ENCODE peak calls at places on chromosomes 2 and 18, in seven cellular contexts. One of them, this sample, is unnamed.

GRCh38 chr18:13175754-13176210 is 42.8 kb upstream of the LDLRAD4 start:
- DNase-seq in WERI-Rb-1: no peak
- DNase-seq in CD4-positive, CD25-positive, alpha-beta regulatory T cell: no peak
- DNase-seq in MM.1S: no peak
- DNase-seq in ovary: no peak
- DNase-seq in neuronal stem cell: no peak
- DNase-seq in adrenal gland: no peak
- DNase-seq in this sample: no peak

GRCh38 chr2:154443919-154444318 is 254.6 kb upstream of the KCNJ3 start:
- DNase-seq in CD4-positive, CD25-positive, alpha-beta regulatory T cell: no peak
- DNase-seq in ovary: no peak
- DNase-seq in adrenal gland: no peak
- DNase-seq in MM.1S: no peak
- DNase-seq in neuronal stem cell: no peak
- DNase-seq in WERI-Rb-1: no peak
- DNase-seq in this sample: no peak

GRCh38 chr2:230586328-230586982 is 126.2 kb upstream of the CAB39 start:
- DNase-seq in adrenal gland: no peak
- DNase-seq in ovary: no peak
- DNase-seq in CD4-positive, CD25-positive, alpha-beta regulatory T cell: no peak
- DNase-seq in neuronal stem cell: no peak
- DNase-seq in WERI-Rb-1: no peak
- DNase-seq in MM.1S: no peak
- DNase-seq in this sample: no peak

GRCh38 chr2:175922160-175922559 is 79.9 kb downstream of the LNPK start:
- DNase-seq in MM.1S: no peak
- DNase-seq in ovary: no peak
- DNase-seq in neuronal stem cell: no peak
- DNase-seq in CD4-positive, CD25-positive, alpha-beta regulatory T cell: no peak
- DNase-seq in adrenal gland: no peak
- DNase-seq in WERI-Rb-1: no peak
- DNase-seq in this sample: no peak

GRCh38 chr2:320561-320960 is 32.7 kb upstream of the ALKAL2 start:
- DNase-seq in WERI-Rb-1: no peak
- DNase-seq in neuronal stem cell: no peak
- DNase-seq in ovary: no peak
- DNase-seq in adrenal gland: no peak
- DNase-seq in MM.1S: no peak
- DNase-seq in CD4-positive, CD25-positive, alpha-beta regulatory T cell: no peak
- DNase-seq in this sample: no peak

GRCh38 chr2:182077451-182078142 is 91.9 kb downstream of the PPP1R1C start:
- DNase-seq in MM.1S: peak; percentile 81
- DNase-seq in ovary: no peak
- DNase-seq in CD4-positive, CD25-positive, alpha-beta regulatory T cell: peak; percentile 54
- DNase-seq in adrenal gland: peak; percentile 41
- DNase-seq in neuronal stem cell: peak; percentile 52
- DNase-seq in WERI-Rb-1: peak; percentile 27
- DNase-seq in this sample: peak; percentile 15

GRCh38 chr2:66866331-66867037 is 431.6 kb downstream of the MEIS1 start:
- DNase-seq in adrenal gland: no peak
- DNase-seq in ovary: no peak
- DNase-seq in MM.1S: no peak
- DNase-seq in neuronal stem cell: no peak
- DNase-seq in CD4-positive, CD25-positive, alpha-beta regulatory T cell: no peak
- DNase-seq in WERI-Rb-1: no peak
- DNase-seq in this sample: no peak

GRCh38 chr18:57780318-57781127 is 22.6 kb downstream of the ATP8B1 start:
- DNase-seq in CD4-positive, CD25-positive, alpha-beta regulatory T cell: no peak
- DNase-seq in MM.1S: no peak
- DNase-seq in neuronal stem cell: no peak
- DNase-seq in WERI-Rb-1: no peak
- DNase-seq in adrenal gland: no peak
- DNase-seq in ovary: no peak
- DNase-seq in this sample: no peak

DNA sequence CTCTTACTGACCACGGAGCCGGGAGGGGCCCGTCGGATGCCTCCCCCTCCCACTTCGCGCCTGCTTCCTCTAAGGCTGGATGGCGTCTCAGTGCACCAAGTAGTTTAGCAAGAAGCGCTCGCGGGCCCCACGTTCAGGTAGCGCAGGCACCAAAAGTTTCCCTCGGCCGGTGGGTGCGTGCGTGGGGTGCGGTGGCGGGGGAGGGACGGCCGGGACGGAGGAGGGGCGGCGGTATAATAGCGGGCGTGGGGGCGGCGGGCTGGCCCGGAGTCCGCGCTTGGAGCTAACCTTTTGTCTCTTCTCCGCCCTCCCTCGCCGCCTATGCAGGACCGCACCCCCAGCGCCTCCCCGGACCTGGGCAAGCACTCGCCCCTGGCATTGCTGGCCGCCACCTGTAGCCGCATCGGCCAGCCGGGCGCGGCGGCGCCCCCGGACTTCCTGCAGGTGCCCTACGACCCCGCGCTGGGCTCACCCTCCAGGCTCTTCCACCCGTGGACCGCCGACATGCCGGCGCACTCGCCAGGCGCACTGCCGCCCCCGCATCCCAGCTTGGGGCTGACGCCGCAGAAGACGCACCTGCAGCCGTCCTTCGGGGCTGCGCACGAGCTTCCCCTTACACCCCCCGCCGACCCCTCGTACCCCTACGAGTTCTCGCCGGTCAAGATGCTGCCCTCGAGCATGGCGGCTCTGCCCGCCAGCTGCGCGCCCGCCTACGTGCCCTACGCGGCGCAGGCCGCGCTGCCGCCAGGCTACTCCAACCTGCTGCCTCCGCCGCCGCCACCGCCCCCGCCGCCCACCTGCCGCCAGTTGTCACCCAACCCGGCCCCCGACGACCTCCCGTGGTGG is 1.0 kb downstream of the SP5 start:
- DNase-seq in ovary: peak; percentile 51
- DNase-seq in CD4-positive, CD25-positive, alpha-beta regulatory T cell: no peak
- DNase-seq in MM.1S: no peak
- DNase-seq in neuronal stem cell: no peak
- DNase-seq in WERI-Rb-1: no peak
- DNase-seq in adrenal gland: peak; percentile 20
- DNase-seq in this sample: no peak
- H3K9me3 ChIP-seq in ovary: no peaks in the 10 kb centered on the region
- H3K9me3 ChIP-seq in CD4-positive, CD25-positive, alpha-beta regulatory T cell: no peaks in the 10 kb centered on the region
- H3K9me3 ChIP-seq in MM.1S: no peaks in the 10 kb centered on the region
- H3K9me3 ChIP-seq in neuronal stem cell: no peaks in the 10 kb centered on the region
- H3K9me3 ChIP-seq in WERI-Rb-1: no peaks in the 10 kb centered on the region
- H3K9me3 ChIP-seq in adrenal gland: no peaks in the 10 kb centered on the region
- H3K9me3 ChIP-seq in this sample: no peaks in the 10 kb centered on the region

DNA sequence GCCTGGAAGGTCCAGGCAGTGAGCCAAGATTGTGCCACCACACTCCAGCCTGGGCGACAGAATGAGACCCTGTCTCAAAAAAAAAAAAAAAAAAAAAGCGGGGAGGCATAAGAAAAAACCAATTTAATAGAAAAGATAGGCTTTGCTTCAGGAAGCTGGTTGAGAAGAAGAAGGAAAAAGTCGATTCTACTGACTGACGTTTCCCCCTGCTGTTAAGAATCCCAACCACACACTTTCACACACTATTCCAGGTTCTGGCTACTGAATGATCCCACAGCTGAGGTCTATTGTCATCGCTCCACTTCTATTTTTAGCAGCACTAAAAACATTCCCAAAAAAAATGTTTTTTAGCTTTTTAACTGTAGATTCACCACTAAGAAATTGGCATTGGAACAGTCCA is 6.7 kb upstream of the CHCHD5 start:
- DNase-seq in MM.1S: no peak
- DNase-seq in CD4-positive, CD25-positive, alpha-beta regulatory T cell: no peak
- DNase-seq in neuronal stem cell: no peak
- DNase-seq in WERI-Rb-1: no peak
- DNase-seq in adrenal gland: no peak
- DNase-seq in ovary: no peak
- DNase-seq in this sample: no peak
- H3K27me3 ChIP-seq in MM.1S: no peaks in the 10 kb centered on the region
- H3K27me3 ChIP-seq in CD4-positive, CD25-positive, alpha-beta regulatory T cell: no peaks in the 10 kb centered on the region
- H3K27me3 ChIP-seq in neuronal stem cell: no peaks in the 10 kb centered on the region
- H3K27me3 ChIP-seq in WERI-Rb-1: no peaks in the 10 kb centered on the region
- H3K27me3 ChIP-seq in adrenal gland: no peaks in the 10 kb centered on the region
- H3K27me3 ChIP-seq in ovary: no peaks in the 10 kb centered on the region
- H3K27me3 ChIP-seq in this sample: no peaks in the 10 kb centered on the region

DNA sequence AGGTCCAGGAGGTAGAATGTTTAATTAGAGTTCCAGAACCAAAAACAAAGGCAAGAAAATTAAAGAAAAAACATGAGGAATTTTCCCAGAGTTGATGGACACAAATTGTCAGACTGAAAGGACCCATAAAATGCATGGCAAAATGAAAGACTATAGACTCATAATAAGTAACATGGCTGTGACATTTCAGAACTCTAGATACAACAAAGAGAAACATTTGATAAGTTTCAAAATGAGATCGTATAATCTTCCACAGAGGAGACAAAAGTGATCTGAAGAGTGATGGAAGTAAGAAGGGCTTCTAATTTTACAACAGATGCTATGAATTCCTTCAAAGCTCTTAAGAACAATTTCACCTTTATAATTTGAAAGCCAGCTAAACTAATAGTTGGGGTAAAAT is 20.4 kb downstream of the ORC4 start:
- DNase-seq in WERI-Rb-1: no peak
- DNase-seq in adrenal gland: no peak
- DNase-seq in neuronal stem cell: no peak
- DNase-seq in ovary: no peak
- DNase-seq in CD4-positive, CD25-positive, alpha-beta regulatory T cell: no peak
- DNase-seq in MM.1S: no peak
- DNase-seq in this sample: no peak
- H3K36me3 ChIP-seq in WERI-Rb-1: no peaks in the 10 kb centered on the region
- H3K36me3 ChIP-seq in adrenal gland: no peaks in the 10 kb centered on the region
- H3K36me3 ChIP-seq in neuronal stem cell: peaks cover 8% of the 10 kb centered on the region
- H3K36me3 ChIP-seq in ovary: no peaks in the 10 kb centered on the region
- H3K36me3 ChIP-seq in CD4-positive, CD25-positive, alpha-beta regulatory T cell: peaks cover 9% of the 10 kb centered on the region
- H3K36me3 ChIP-seq in MM.1S: no peaks in the 10 kb centered on the region
- H3K36me3 ChIP-seq in this sample: no peaks in the 10 kb centered on the region

GRCh38 chr2:239099474-239099873 is 251.6 kb downstream of the TWIST2 start:
- DNase-seq in CD4-positive, CD25-positive, alpha-beta regulatory T cell: no peak
- DNase-seq in WERI-Rb-1: no peak
- DNase-seq in ovary: no peak
- DNase-seq in neuronal stem cell: no peak
- DNase-seq in MM.1S: no peak
- DNase-seq in adrenal gland: no peak
- DNase-seq in this sample: no peak

GRCh38 chr2:239097428-239097696 is 249.5 kb downstream of the TWIST2 start:
- DNase-seq in ovary: no peak
- DNase-seq in WERI-Rb-1: no peak
- DNase-seq in MM.1S: no peak
- DNase-seq in CD4-positive, CD25-positive, alpha-beta regulatory T cell: no peak
- DNase-seq in adrenal gland: no peak
- DNase-seq in neuronal stem cell: no peak
- DNase-seq in this sample: no peak

GRCh38 chr2:239096676-239097427 is 249.0 kb downstream of the TWIST2 start:
- DNase-seq in neuronal stem cell: no peak
- DNase-seq in CD4-positive, CD25-positive, alpha-beta regulatory T cell: no peak
- DNase-seq in MM.1S: no peak
- DNase-seq in adrenal gland: peak; percentile 86
- DNase-seq in WERI-Rb-1: no peak
- DNase-seq in ovary: no peak
- DNase-seq in this sample: no peak

GRCh38 chr2:239101071-239101470 is 253.2 kb downstream of the TWIST2 start:
- DNase-seq in adrenal gland: no peak
- DNase-seq in MM.1S: no peak
- DNase-seq in WERI-Rb-1: no peak
- DNase-seq in neuronal stem cell: no peak
- DNase-seq in ovary: no peak
- DNase-seq in CD4-positive, CD25-positive, alpha-beta regulatory T cell: no peak
- DNase-seq in this sample: no peak

DNA sequence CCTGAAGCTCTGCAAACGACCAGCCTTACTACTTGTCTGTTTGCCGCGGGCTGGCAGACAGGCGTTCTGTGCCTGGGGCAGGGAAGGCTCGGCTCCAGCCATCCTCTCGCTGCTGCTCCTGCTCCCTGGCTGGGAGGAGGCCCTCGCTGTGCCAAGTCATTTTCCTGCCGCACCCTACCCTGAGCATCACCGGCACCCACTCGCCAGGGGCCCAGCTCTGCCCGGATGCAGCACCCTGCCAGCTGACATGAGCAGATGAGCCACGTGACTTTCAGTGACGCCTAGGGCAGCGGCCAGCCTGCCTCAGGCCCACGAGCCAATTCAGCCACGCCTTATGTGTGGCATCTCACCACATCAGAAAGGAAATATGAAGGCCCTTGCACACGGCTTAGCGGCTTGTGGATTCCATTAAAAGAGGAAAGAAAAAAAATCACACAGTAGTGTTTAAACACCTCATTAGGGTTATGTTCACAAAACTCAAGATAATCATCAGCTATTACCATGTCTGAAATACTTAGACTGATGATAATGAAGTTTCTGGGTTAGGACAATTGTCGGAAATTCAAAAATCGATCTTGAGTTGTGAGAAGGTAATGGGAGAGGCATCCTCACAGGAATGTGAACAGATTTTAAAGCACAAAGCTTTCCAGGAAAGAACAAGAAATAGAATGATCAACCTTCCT is 250.5 kb downstream of the TWIST2 start:
- DNase-seq in CD4-positive, CD25-positive, alpha-beta regulatory T cell: no peak
- DNase-seq in MM.1S: no peak
- DNase-seq in ovary: no peak
- DNase-seq in WERI-Rb-1: no peak
- DNase-seq in adrenal gland: no peak
- DNase-seq in neuronal stem cell: no peak
- DNase-seq in this sample: no peak
- H3K9me3 ChIP-seq in CD4-positive, CD25-positive, alpha-beta regulatory T cell: no peaks in the 10 kb centered on the region
- H3K9me3 ChIP-seq in MM.1S: no peaks in the 10 kb centered on the region
- H3K9me3 ChIP-seq in ovary: no peaks in the 10 kb centered on the region
- H3K9me3 ChIP-seq in WERI-Rb-1: no peaks in the 10 kb centered on the region
- H3K9me3 ChIP-seq in adrenal gland: no peaks in the 10 kb centered on the region
- H3K9me3 ChIP-seq in neuronal stem cell: no peaks in the 10 kb centered on the region
- H3K9me3 ChIP-seq in this sample: no peaks in the 10 kb centered on the region

GRCh38 chr18:74456409-74457042 is 582 bp downstream of the DIPK1C start:
- DNase-seq in CD4-positive, CD25-positive, alpha-beta regulatory T cell: no peak
- DNase-seq in neuronal stem cell: no peak
- DNase-seq in WERI-Rb-1: no peak
- DNase-seq in ovary: no peak
- DNase-seq in adrenal gland: no peak
- DNase-seq in MM.1S: no peak
- DNase-seq in this sample: no peak
- H3K27me3 ChIP-seq in CD4-positive, CD25-positive, alpha-beta regulatory T cell: peaks cover 12% of the 10 kb centered on the region
- H3K27me3 ChIP-seq in neuronal stem cell: peaks cover 2% of the 10 kb centered on the region
- H3K27me3 ChIP-seq in WERI-Rb-1: peaks cover 62% of the 10 kb centered on the region
- H3K27me3 ChIP-seq in ovary: no peaks in the 10 kb centered on the region
- H3K27me3 ChIP-seq in adrenal gland: peaks cover 27% of the 10 kb centered on the region
- H3K27me3 ChIP-seq in MM.1S: peaks cover 10% of the 10 kb centered on the region
- H3K27me3 ChIP-seq in this sample: no peaks in the 10 kb centered on the region

GRCh38 chr2:37665038-37665437 is 6.4 kb downstream of the CDC42EP3 start:
- DNase-seq in MM.1S: no peak
- DNase-seq in neuronal stem cell: no peak
- DNase-seq in ovary: no peak
- DNase-seq in CD4-positive, CD25-positive, alpha-beta regulatory T cell: no peak
- DNase-seq in WERI-Rb-1: no peak
- DNase-seq in adrenal gland: no peak
- DNase-seq in this sample: no peak
- H3K36me3 ChIP-seq in MM.1S: no peaks in the 10 kb centered on the region
- H3K36me3 ChIP-seq in neuronal stem cell: no peaks in the 10 kb centered on the region
- H3K36me3 ChIP-seq in ovary: no peaks in the 10 kb centered on the region
- H3K36me3 ChIP-seq in CD4-positive, CD25-positive, alpha-beta regulatory T cell: peaks cover 27% of the 10 kb centered on the region
- H3K36me3 ChIP-seq in WERI-Rb-1: peaks cover 42% of the 10 kb centered on the region
- H3K36me3 ChIP-seq in adrenal gland: no peaks in the 10 kb centered on the region
- H3K36me3 ChIP-seq in this sample: no peaks in the 10 kb centered on the region

This sample was measured in uterus.